ENCODE peak calls at places on chromosomes 1 and 21, in five cellular contexts. T is ovary, Z is neural crest cell, K is body of pancreas, C is prostate gland. J is an unnamed sample.

GRCh38 chr1:235984041-235984820 is 80.7 kb downstream of the NID1 start:
- DNase-seq in T (no peak), Z (no peak), K (no peak), C (no peak), J (no peak)

GRCh38 chr1:193542668-193543067 is 356.3 kb upstream of the B3GALT2 start:
- DNase-seq in T (no peak), Z (no peak), K (no peak), C (no peak), J (no peak)

GRCh38 chr1:156504062-156504813 is 3.7 kb upstream of the MEF2D start:
- DNase-seq in T (no peak), Z (no peak), K (no peak), C (no peak), J (no peak)

GRCh38 chr1:26278303-26278702 is 1.6 kb upstream of the SH3BGRL3 start:
- DNase-seq in T (peak), Z (no peak), K (no peak), C (peak), J (peak)

GRCh38 chr1:41866285-41866684 is 52.4 kb downstream of the HIVEP3 start:
- DNase-seq in T (no peak), Z (no peak), K (no peak), C (no peak), J (no peak)

GRCh38 chr1:17274186-17275170 is 25.6 kb downstream of the PADI3 start:
- DNase-seq in T (no peak), Z (peak), K (peak), C (no peak), J (no peak)

GRCh38 chr1:215380566-215380965 is 186.5 kb upstream of the KCTD3 start:
- DNase-seq in T (no peak), Z (no peak), K (no peak), C (no peak), J (no peak)

GRCh38 chr1:226960944-226961765 is 21.1 kb downstream of the COQ8A start:
- DNase-seq in T (no peak), Z (no peak), K (no peak), C (no peak), J (no peak)

GRCh38 chr1:2598329-2598931 is 11.9 kb downstream of the PRXL2B start:
- DNase-seq in T (no peak), Z (no peak), K (no peak), C (no peak), J (no peak)

GRCh38 chr1:19687414-19687813 is 22.7 kb downstream of the HTR6 start:
- DNase-seq in T (no peak), Z (no peak), K (no peak), C (no peak), J (no peak)

GRCh38 chr1:35691080-35691479 is 27.6 kb downstream of the C1orf216 start:
- DNase-seq in T (no peak), Z (no peak), K (no peak), C (no peak), J (no peak)

GRCh38 chr1:215416497-215416896 is 150.6 kb upstream of the KCTD3 start:
- DNase-seq in T (no peak), Z (no peak), K (no peak), C (no peak), J (no peak)

GRCh38 chr1:33378976-33379375 is 51.9 kb downstream of the PHC2 start:
- DNase-seq in T (no peak), Z (no peak), K (no peak), C (no peak), J (no peak)

GRCh38 chr1:147292635-147293251 is 50.3 kb downstream of the CHD1L start:
- DNase-seq in T (no peak), Z (no peak), K (no peak), C (no peak), J (no peak)

GRCh38 chr1:20634594-20635084 is 1.4 kb downstream of the PINK1 start:
- DNase-seq in T (no peak), Z (no peak), K (peak), C (peak), J (peak)

GRCh38 chr1:94092210-94092613 is 28.7 kb downstream of the ABCA4 start:
- DNase-seq in T (no peak), Z (no peak), K (peak), C (no peak), J (no peak)

GRCh38 chr1:231376875-231377549 is 38.9 kb downstream of the SPRTN start:
- DNase-seq in T (no peak), Z (no peak), K (no peak), C (no peak), J (no peak)

GRCh38 chr1:159015440-159015909 is 5.8 kb downstream of the IFI16 start:
- DNase-seq in T (no peak), Z (no peak), K (peak), C (peak), J (peak)

GRCh38 chr1:73839922-73840321 is 358.1 kb downstream of the LRRIQ3 start:
- DNase-seq in T (no peak), Z (no peak), K (no peak), C (no peak), J (no peak)

GRCh38 chr1:85463666-85464496 is 1.1 kb downstream of the DDAH1 start:
- DNase-seq in T (peak), Z (no peak), K (no peak), C (no peak), J (no peak)

GRCh38 chr1:217274927-217275616 is 355.8 kb downstream of the GPATCH2 start:
- DNase-seq in T (no peak), Z (no peak), K (no peak), C (no peak), J (no peak)

GRCh38 chr1:176820292-176821056 is 344.0 kb downstream of the ASTN1 start:
- DNase-seq in T (no peak), Z (no peak), K (no peak), C (no peak), J (no peak)

GRCh38 chr1:213538251-213538650 is 449.5 kb upstream of the PROX1 start:
- DNase-seq in T (no peak), Z (no peak), K (no peak), C (no peak), J (no peak)

GRCh38 chr1:118272884-118273283 is 87.9 kb upstream of the SPAG17 start:
- DNase-seq in T (no peak), Z (no peak), K (no peak), C (no peak), J (no peak)

GRCh38 chr1:234154320-234155251 is 218.7 kb upstream of the COA6 start:
- DNase-seq in T (no peak), Z (peak), K (peak), C (peak), J (no peak)

GRCh38 chr1:25544819-25545218 is 1.4 kb downstream of the LDLRAP1 start:
- DNase-seq in T (no peak), Z (no peak), K (peak), C (peak), J (peak)

GRCh38 chr1:51305371-51305823 is 25.0 kb downstream of the TTC39A start:
- DNase-seq in T (no peak), Z (no peak), K (peak), C (no peak), J (no peak)

GRCh38 chr1:222525956-222526355 is 21.9 kb downstream of the HHIPL2 start:
- DNase-seq in T (no peak), Z (no peak), K (no peak), C (no peak), J (no peak)

GRCh38 chr21:43203523-43204080 is 34.8 kb downstream of the CRYAA start:
- DNase-seq in T (no peak), Z (no peak), K (no peak), C (no peak), J (no peak)

GRCh38 chr1:22639286-22639685 is 2.9 kb downstream of the C1QA start:
- DNase-seq in T (no peak), Z (no peak), K (no peak), C (no peak), J (no peak)
- TF ChIP-seq CTCF in T (no peak), Z (no peak), K (no peak), C (no peak), J (no peak)

GRCh38 chr21:18384771-18385170 is 18.8 kb downstream of the TMPRSS15 start:
- DNase-seq in T (no peak), Z (no peak), K (no peak), C (no peak), J (no peak)

GRCh38 chr21:18382141-18382540 is 21.4 kb downstream of the TMPRSS15 start:
- DNase-seq in T (no peak), Z (no peak), K (no peak), C (no peak), J (no peak)

DNA sequence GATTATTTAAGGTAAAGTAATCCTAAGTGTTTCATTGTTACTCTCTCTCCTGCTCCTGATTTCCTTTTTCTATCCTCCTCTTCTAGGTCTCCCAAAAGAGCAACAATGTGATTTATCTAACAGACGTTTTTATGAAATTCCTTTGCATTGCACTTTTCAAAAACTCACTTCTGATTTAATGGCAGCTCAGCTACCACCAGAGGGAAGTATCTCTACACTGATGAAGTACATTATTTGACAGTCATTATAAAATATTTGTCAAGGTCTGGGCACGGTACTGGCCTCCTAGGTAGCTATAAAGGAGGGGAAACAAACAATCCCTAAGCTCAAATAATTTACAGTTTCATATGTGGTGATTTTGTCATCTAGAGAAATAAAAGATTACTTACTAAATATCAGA is 15.6 kb downstream of the TMPRSS15 start:
- DNase-seq in T (no peak), Z (no peak), K (no peak), C (no peak), J (no peak)
- TF ChIP-seq CTCF in T (no peak), Z (peak), K (no peak), C (no peak), J (no peak)

DNA sequence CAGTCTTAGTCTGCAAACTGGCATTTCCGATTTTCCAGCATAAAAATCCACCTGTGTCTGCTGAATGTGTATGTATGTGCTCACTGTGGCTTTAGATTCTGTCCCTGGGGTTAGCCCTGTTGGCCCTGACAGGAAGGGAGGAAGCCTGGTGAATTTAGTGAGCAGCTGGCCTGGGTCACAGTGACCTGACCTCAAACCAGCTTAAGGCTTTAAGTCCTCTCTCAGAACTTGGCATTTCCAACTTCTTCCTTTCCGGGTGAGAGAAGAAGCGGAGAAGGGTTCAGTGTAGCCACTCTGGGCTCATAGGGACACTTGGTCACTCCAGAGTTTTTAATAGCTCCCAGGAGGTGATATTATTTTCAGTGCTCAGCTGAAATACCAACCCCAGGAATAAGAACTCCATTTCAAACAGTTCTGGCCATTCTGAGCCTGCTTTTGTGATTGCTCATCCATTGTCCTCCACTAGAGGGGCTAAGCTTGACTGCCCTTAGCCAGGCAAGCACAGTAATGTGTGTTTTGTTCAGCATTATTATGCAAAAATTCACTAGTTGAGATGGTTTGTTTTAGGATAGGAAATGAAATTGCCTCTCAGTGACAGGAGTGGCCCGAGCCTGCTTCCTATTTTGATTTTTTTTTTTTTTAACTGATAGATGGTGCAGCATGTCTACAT is 2.5 kb upstream of the OLFML3 start:
- DNase-seq in T (no peak), Z (peak), K (peak), C (no peak), J (no peak)
- TF ChIP-seq CTCF in T (no peak), Z (peak), K (no peak), C (no peak), J (no peak)

GRCh38 chr21:42123509-42123908 is 52.4 kb downstream of the UMODL1 start:
- DNase-seq in T (no peak), Z (no peak), K (no peak), C (no peak), J (no peak)
- TF ChIP-seq CTCF in T (no peak), Z (no peak), K (no peak), C (no peak), J (no peak)

J was measured in lung.